ENCODE peak calls at places on chromosomes 6 and 20, in nine cellular contexts. W is A549; H is NCI-H2081; R is effector CD4-positive, alpha-beta T cell; N is NT2/D1; P is HCEC 1CT; B is cardiac fibroblast; E is activated CD8-positive, alpha-beta memory T cell treated with anti-CD3 and anti-CD28 coated beads for 1 hour; J is hepatocyte. G is an unnamed sample.
A peak's percentile ranks its signal among the peaks of the same experiment; 100 is the strongest.

GRCh38 chr20:60528141-60528540 is 569.9 kb downstream of the CDH26 start:
- DNase-seq in W (no peak), H (no peak), R (no peak), N (no peak), P (no peak), B (no peak), E (no peak), J (no peak), G (no peak)

GRCh38 chr20:31484001-31484400 is 8.9 kb downstream of the REM1 start:
- DNase-seq in W (no peak), H (no peak), R (no peak), N (no peak), P (no peak), B (no peak), E (no peak), J (no peak), G (no peak)

GRCh38 chr20:21901470-21902275 is 196.2 kb downstream of the PAX1 start:
- DNase-seq in W (no peak), H (peak; percentile 63), R (no peak), N (no peak), P (no peak), B (no peak), E (no peak), J (peak; percentile 10), G (no peak)

GRCh38 chr20:41895633-41896032 is 277.5 kb upstream of the CHD6 start:
- DNase-seq in W (no peak), H (no peak), R (no peak), N (no peak), P (no peak), B (no peak), E (no peak), J (no peak), G (no peak)

GRCh38 chr6:7526755-7527154 is 14.7 kb upstream of the DSP start:
- DNase-seq in W (no peak), H (no peak), R (no peak), N (no peak), P (no peak), B (no peak), E (no peak), J (no peak), G (no peak)

GRCh38 chr6:3320238-3320637 is 61.5 kb downstream of the PSMG4 start:
- DNase-seq in W (no peak), H (peak; percentile 37), R (no peak), N (no peak), P (no peak), B (no peak), E (no peak), J (no peak), G (no peak)

GRCh38 chr6:41306187-41306854 is 19.8 kb upstream of the TREM1 start:
- DNase-seq in W (peak; percentile 28), H (peak; percentile 66), R (peak; percentile 27), N (peak; percentile 36), P (no peak), B (peak; percentile 63), E (peak; percentile 13), J (peak; percentile 81), G (peak; percentile 81)

GRCh38 chr6:170276369-170277057 is 14.4 kb downstream of the DLL1 start:
- DNase-seq in W (no peak), H (no peak), R (no peak), N (no peak), P (no peak), B (peak; percentile 63), E (no peak), J (no peak), G (no peak)

GRCh38 chr6:37456126-37456525 is 23.1 kb downstream of the CMTR1 start:
- DNase-seq in W (no peak), H (no peak), R (no peak), N (no peak), P (peak; percentile 94), B (peak; percentile 89), E (no peak), J (no peak), G (no peak)

GRCh38 chr6:150167479-150167873 is 24.6 kb downstream of the PPP1R14C start:
- DNase-seq in W (no peak), H (no peak), R (no peak), N (no peak), P (no peak), B (no peak), E (no peak), J (no peak), G (no peak)

GRCh38 chr6:15712813-15713212 is 50.0 kb upstream of the DTNBP1 start:
- DNase-seq in W (no peak), H (no peak), R (no peak), N (no peak), P (no peak), B (no peak), E (no peak), J (no peak), G (no peak)

GRCh38 chr6:143822584-143823024 is 20.5 kb upstream of the LTV1 start:
- DNase-seq in W (no peak), H (no peak), R (no peak), N (no peak), P (peak; percentile 6), B (peak; percentile 54), E (no peak), J (no peak), G (no peak)

GRCh38 chr20:40314278-40314677 is 374.8 kb downstream of the MAFB start:
- DNase-seq in W (no peak), H (no peak), R (no peak), N (no peak), P (no peak), B (no peak), E (no peak), J (no peak), G (no peak)

GRCh38 chr6:142378138-142378875 is 76.5 kb downstream of the ADGRG6 start:
- DNase-seq in W (no peak), H (no peak), R (no peak), N (no peak), P (no peak), B (peak; percentile 57), E (no peak), J (peak; percentile 40), G (peak; percentile 87)

GRCh38 chr6:5422321-5422915 is 161.1 kb downstream of the FARS2 start:
- DNase-seq in W (no peak), H (peak; percentile 45), R (no peak), N (no peak), P (peak; percentile 26), B (peak; percentile 60), E (no peak), J (peak; percentile 53), G (no peak)

GRCh38 chr20:764255-764654 is 4.0 kb downstream of the SLC52A3 start:
- DNase-seq in W (no peak), H (no peak), R (no peak), N (no peak), P (no peak), B (no peak), E (no peak), J (no peak), G (no peak)

GRCh38 chr6:90537723-90538407 is 49.0 kb downstream of the MAP3K7 start:
- DNase-seq in W (no peak), H (no peak), R (no peak), N (no peak), P (no peak), B (peak; percentile 66), E (no peak), J (no peak), G (no peak)

GRCh38 chr20:17854307-17854903 is 114.2 kb downstream of the SNX5 start:
- DNase-seq in W (peak; percentile 55), H (no peak), R (no peak), N (peak; percentile 27), P (peak; percentile 44), B (peak; percentile 55), E (no peak), J (peak; percentile 58), G (peak; percentile 14)

GRCh38 chr20:42361402-42361801 is 743.2 kb upstream of the CHD6 start:
- DNase-seq in W (no peak), H (no peak), R (no peak), N (no peak), P (no peak), B (no peak), E (no peak), J (no peak), G (no peak)

GRCh38 chr6:133743621-133744020 is 145.3 kb upstream of the TCF21 start:
- DNase-seq in W (no peak), H (no peak), R (no peak), N (no peak), P (no peak), B (no peak), E (no peak), J (no peak), G (no peak)

GRCh38 chr6:11096109-11096508 is 2.5 kb downstream of the SMIM13 start:
- DNase-seq in W (peak; percentile 53), H (peak; percentile 37), R (no peak), N (no peak), P (peak; percentile 72), B (peak; percentile 79), E (no peak), J (peak; percentile 66), G (no peak)

GRCh38 chr6:71250050-71250689 is 38.4 kb upstream of the OGFRL1 start:
- DNase-seq in W (no peak), H (no peak), R (no peak), N (no peak), P (peak; percentile 94), B (peak; percentile 97), E (no peak), J (no peak), G (no peak)

GRCh38 chr20:58294497-58295455 is 14.7 kb upstream of the RAB22A start:
- DNase-seq in W (no peak), H (no peak), R (no peak), N (no peak), P (no peak), B (no peak), E (no peak), J (no peak), G (no peak)

GRCh38 chr6:75611702-75612375 is 10.2 kb downstream of the SENP6 start:
- DNase-seq in W (no peak), H (no peak), R (no peak), N (no peak), P (no peak), B (no peak), E (no peak), J (no peak), G (no peak)

GRCh38 chr6:44671333-44671732 is 283.8 kb downstream of the CDC5L start:
- DNase-seq in W (no peak), H (no peak), R (no peak), N (no peak), P (no peak), B (no peak), E (no peak), J (no peak), G (no peak)

G was measured in NCI-H345.